ENCODE peak calls at places on chromosome 6, in eight cellular contexts. F, H, K, Q, V, J, U and O are unnamed samples.

GRCh38 chr6:135114355-135115145 is 59.9 kb upstream of the HBS1L start:
- DNase-seq in F (no peak), H (no peak), K (no peak), Q (no peak), V (no peak), J (no peak), U (no peak), O (no peak)

GRCh38 chr6:128303870-128304269 is 216.5 kb downstream of the PTPRK start:
- DNase-seq in F (no peak), H (no peak), K (no peak), Q (peak), V (peak), J (no peak), U (no peak), O (no peak)

GRCh38 chr6:166862287-166862977 is 93.9 kb downstream of the RNASET2 start:
- DNase-seq in F (no peak), H (no peak), K (no peak), Q (no peak), V (no peak), J (peak), U (no peak), O (no peak)

GRCh38 chr6:2827112-2827511 is 14.6 kb downstream of the SERPINB1 start:
- DNase-seq in F (no peak), H (no peak), K (no peak), Q (no peak), V (no peak), J (no peak), U (no peak), O (no peak)

GRCh38 chr6:90811596-90812226 is 224.8 kb upstream of the MAP3K7 start:
- DNase-seq in F (no peak), H (no peak), K (no peak), Q (no peak), V (no peak), J (no peak), U (no peak), O (no peak)

GRCh38 chr6:140079328-140079727 is 704.9 kb upstream of the CITED2 start:
- DNase-seq in F (peak), H (peak), K (no peak), Q (peak), V (peak), J (no peak), U (no peak), O (no peak)

GRCh38 chr6:165807249-165807951 is 144.4 kb upstream of the PDE10A start:
- DNase-seq in F (no peak), H (no peak), K (no peak), Q (peak), V (no peak), J (no peak), U (no peak), O (no peak)

GRCh38 chr6:92647630-92648029 is 771.7 kb downstream of the EPHA7 start:
- DNase-seq in F (no peak), H (no peak), K (no peak), Q (no peak), V (no peak), J (no peak), U (no peak), O (no peak)

GRCh38 chr6:169623343-169623742 is 78.5 kb downstream of the WDR27 start:
- DNase-seq in F (no peak), H (no peak), K (no peak), Q (no peak), V (no peak), J (no peak), U (no peak), O (no peak)

GRCh38 chr6:42138190-42138589 is 4.2 kb downstream of the C6orf132 start:
- DNase-seq in F (no peak), H (no peak), K (no peak), Q (no peak), V (no peak), J (no peak), U (no peak), O (no peak)

GRCh38 chr6:80520195-80520594 is 413.7 kb downstream of the BCKDHB start:
- DNase-seq in F (peak), H (no peak), K (no peak), Q (peak), V (peak), J (no peak), U (no peak), O (no peak)

GRCh38 chr6:111870751-111871064 is 2.5 kb downstream of the FYN start:
- DNase-seq in F (no peak), H (no peak), K (no peak), Q (no peak), V (no peak), J (no peak), U (no peak), O (no peak)

GRCh38 chr6:160804639-160805038 is 102.6 kb downstream of the PLG start:
- DNase-seq in F (no peak), H (no peak), K (no peak), Q (no peak), V (no peak), J (no peak), U (no peak), O (no peak)

GRCh38 chr6:7703148-7703680 is 22.7 kb upstream of the BMP6 start:
- DNase-seq in F (no peak), H (no peak), K (no peak), Q (no peak), V (no peak), J (no peak), U (no peak), O (no peak)

GRCh38 chr6:122129313-122130025 is 270.0 kb upstream of the HSF2 start:
- DNase-seq in F (no peak), H (no peak), K (no peak), Q (peak), V (no peak), J (no peak), U (no peak), O (no peak)

GRCh38 chr6:6678185-6678671 is 89.7 kb downstream of the LY86 start:
- DNase-seq in F (peak), H (peak), K (no peak), Q (peak), V (peak), J (no peak), U (no peak), O (no peak)

GRCh38 chr6:37587776-37588744 is 88.4 kb upstream of the CCDC167 start:
- DNase-seq in F (no peak), H (no peak), K (no peak), Q (no peak), V (no peak), J (no peak), U (no peak), O (no peak)

GRCh38 chr6:3283641-3284435 is 25.1 kb downstream of the PSMG4 start:
- DNase-seq in F (no peak), H (no peak), K (no peak), Q (no peak), V (no peak), J (no peak), U (no peak), O (peak)

GRCh38 chr6:166474721-166475565 is 92.2 kb upstream of the MPC1 start:
- DNase-seq in F (peak), H (no peak), K (no peak), Q (peak), V (peak), J (no peak), U (no peak), O (no peak)

GRCh38 chr6:107665386-107665785 is 158.7 kb downstream of the SCML4 start:
- DNase-seq in F (peak), H (peak), K (no peak), Q (peak), V (peak), J (no peak), U (no peak), O (no peak)

GRCh38 chr6:112033824-112034223 is 20.1 kb upstream of the CCN6 start:
- DNase-seq in F (no peak), H (no peak), K (no peak), Q (no peak), V (no peak), J (no peak), U (no peak), O (no peak)

GRCh38 chr6:54010340-54011276 is 100.6 kb upstream of the MLIP start:
- DNase-seq in F (no peak), H (no peak), K (no peak), Q (peak), V (peak), J (no peak), U (peak), O (no peak)

GRCh38 chr6:108616973-108617372 is 56.3 kb downstream of the FOXO3 start:
- DNase-seq in F (peak), H (no peak), K (no peak), Q (peak), V (peak), J (no peak), U (no peak), O (peak)

GRCh38 chr6:140462495-140463311 is 1088.3 kb upstream of the CITED2 start:
- DNase-seq in F (peak), H (peak), K (no peak), Q (peak), V (peak), J (no peak), U (no peak), O (peak)

GRCh38 chr6:163098827-163099469 is 315.6 kb upstream of the QKI start:
- DNase-seq in F (no peak), H (no peak), K (no peak), Q (peak), V (no peak), J (no peak), U (no peak), O (no peak)

GRCh38 chr6:4446982-4447381 is 311.6 kb upstream of the ECI2 start:
- DNase-seq in F (peak), H (no peak), K (no peak), Q (peak), V (peak), J (no peak), U (peak), O (no peak)

GRCh38 chr6:27592107-27592480 is 119.2 kb upstream of the ZNF184 start:
- DNase-seq in F (peak), H (no peak), K (no peak), Q (peak), V (no peak), J (no peak), U (no peak), O (no peak)

GRCh38 chr6:27593200-27593818 is 120.4 kb upstream of the ZNF184 start:
- DNase-seq in F (no peak), H (no peak), K (no peak), Q (no peak), V (no peak), J (peak), U (no peak), O (no peak)

GRCh38 chr6:27592481-27593199 is 119.7 kb upstream of the ZNF184 start:
- DNase-seq in F (peak), H (peak), K (no peak), Q (peak), V (peak), J (peak), U (peak), O (peak)

GRCh38 chr6:27593861-27594260 is 121.0 kb upstream of the ZNF184 start:
- DNase-seq in F (no peak), H (no peak), K (no peak), Q (no peak), V (no peak), J (no peak), U (no peak), O (no peak)

DNA sequence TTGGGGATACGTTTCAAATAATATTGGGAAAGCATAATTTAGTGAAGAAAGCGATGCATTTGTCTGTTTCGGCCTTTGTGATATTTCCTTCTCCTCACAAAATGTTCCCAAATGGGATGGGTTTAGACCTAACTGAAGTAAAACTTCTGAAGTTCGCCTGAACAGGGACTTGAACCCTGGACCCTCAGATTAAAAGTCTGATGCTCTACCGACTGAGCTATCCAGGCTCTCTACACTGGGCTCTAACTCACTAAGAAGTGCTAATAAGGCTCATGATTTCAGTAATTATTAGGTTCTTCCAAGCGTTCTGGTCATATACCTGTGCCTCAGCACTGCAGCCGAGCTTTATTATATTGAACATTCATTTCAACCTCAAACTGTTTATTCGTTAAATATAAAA is 118.8 kb upstream of the ZNF184 start:
- DNase-seq in F (peak), H (peak), K (no peak), Q (peak), V (no peak), J (no peak), U (no peak), O (no peak)
- H3K4me3 ChIP-seq in F (peak), H (peak), K (no peak), Q (peak), V (no peak), J (no peak), U (no peak), O (peak)

DNA sequence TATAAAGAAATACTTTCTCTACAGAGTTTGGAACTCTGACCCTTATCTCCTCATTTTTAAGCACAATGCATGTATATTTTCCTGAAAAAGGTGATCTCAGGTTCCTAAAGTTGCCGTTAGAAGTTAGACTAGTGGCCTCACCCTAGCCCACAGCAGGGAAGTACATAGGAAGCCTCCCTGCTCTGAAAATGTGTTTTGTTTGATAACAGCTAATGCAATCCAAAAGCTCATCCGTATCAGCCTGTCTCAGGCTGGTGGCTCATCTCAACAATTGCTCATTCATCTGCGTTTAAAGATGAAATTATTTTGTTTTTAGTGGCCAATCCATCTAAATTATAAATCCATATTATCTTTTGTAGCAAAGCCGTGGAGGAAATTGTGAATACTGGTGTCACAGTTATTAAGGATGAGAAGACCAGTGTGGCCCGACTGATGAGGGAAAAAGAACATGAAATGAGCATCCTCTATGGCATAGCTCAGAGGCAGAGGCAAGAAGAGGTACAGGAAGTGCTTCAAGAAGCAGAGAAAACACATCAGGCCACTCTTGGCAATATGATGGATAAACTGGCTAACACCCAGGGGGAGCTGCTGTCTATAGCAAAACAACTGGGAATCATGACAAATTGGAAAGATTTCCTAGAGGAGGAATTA is 20.1 kb downstream of the C6orf163 start:
- DNase-seq in F (no peak), H (no peak), K (no peak), Q (no peak), V (no peak), J (no peak), U (no peak), O (no peak)
- H3K4me3 ChIP-seq in F (no peak), H (no peak), K (no peak), Q (no peak), V (no peak), J (no peak), U (no peak), O (no peak)

GRCh38 chr6:161890959-161891358 is 617.1 kb upstream of the AGPAT4 start:
- DNase-seq in F (no peak), H (no peak), K (no peak), Q (no peak), V (no peak), J (no peak), U (no peak), O (no peak)
- H3K4me3 ChIP-seq in F (no peak), H (no peak), K (no peak), Q (no peak), V (no peak), J (no peak), U (no peak), O (no peak)

DNA sequence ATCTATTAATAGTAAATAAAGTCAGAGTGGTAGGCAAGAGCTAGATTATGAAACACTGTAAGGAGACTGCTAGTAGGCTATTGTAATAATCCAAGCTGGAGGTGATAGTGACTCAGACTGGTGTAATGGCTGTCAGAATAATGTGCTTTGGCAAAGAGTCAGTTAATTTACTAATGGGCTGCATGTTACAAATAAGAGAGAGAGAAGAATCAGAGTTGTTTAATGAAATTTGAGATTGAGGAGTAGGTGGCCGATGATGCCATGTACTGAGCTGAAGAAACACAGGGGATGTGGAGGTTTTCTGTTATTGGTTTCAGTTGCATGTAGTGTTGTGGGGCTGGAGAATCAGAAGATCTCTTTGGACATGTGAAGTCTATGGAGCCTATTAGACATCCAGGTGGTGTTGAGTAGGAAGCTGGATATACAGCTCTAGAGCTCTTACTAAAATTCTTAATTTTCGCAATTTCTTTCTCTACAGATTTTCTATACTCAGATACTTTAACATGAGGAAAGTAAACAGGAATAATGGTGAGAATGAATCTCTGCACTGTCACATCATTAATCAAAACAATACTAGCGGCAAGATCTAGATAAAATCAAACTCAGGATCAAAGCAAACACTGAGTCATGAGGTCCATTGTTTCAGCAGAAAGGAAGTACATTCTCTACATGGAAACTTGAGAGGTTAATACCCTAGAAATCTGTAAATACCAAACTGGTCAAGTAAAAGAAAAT is 167.7 kb downstream of the SIM1 start:
- DNase-seq in F (peak), H (peak), K (no peak), Q (peak), V (peak), J (no peak), U (no peak), O (peak)
- H3K4me3 ChIP-seq in F (no peak), H (peak), K (no peak), Q (no peak), V (no peak), J (no peak), U (no peak), O (no peak)

GRCh38 chr6:63859520-63859919 is 223.9 kb downstream of the PHF3 start:
- DNase-seq in F (no peak), H (no peak), K (no peak), Q (no peak), V (no peak), J (no peak), U (no peak), O (no peak)
- H3K4me3 ChIP-seq in F (no peak), H (no peak), K (no peak), Q (no peak), V (no peak), J (no peak), U (no peak), O (no peak)

GRCh38 chr6:168361766-168362165 is 42.2 kb upstream of the DACT2 start:
- DNase-seq in F (no peak), H (no peak), K (no peak), Q (no peak), V (no peak), J (no peak), U (no peak), O (no peak)

GRCh38 chr6:168355716-168356522 is 36.3 kb upstream of the DACT2 start:
- DNase-seq in F (peak), H (no peak), K (no peak), Q (peak), V (peak), J (no peak), U (no peak), O (no peak)

GRCh38 chr6:168363302-168363701 is 43.7 kb upstream of the DACT2 start:
- DNase-seq in F (no peak), H (no peak), K (no peak), Q (no peak), V (no peak), J (no peak), U (no peak), O (no peak)

GRCh38 chr6:168362276-168362990 is 42.9 kb upstream of the DACT2 start:
- DNase-seq in F (no peak), H (no peak), K (no peak), Q (no peak), V (no peak), J (no peak), U (no peak), O (no peak)

DNA sequence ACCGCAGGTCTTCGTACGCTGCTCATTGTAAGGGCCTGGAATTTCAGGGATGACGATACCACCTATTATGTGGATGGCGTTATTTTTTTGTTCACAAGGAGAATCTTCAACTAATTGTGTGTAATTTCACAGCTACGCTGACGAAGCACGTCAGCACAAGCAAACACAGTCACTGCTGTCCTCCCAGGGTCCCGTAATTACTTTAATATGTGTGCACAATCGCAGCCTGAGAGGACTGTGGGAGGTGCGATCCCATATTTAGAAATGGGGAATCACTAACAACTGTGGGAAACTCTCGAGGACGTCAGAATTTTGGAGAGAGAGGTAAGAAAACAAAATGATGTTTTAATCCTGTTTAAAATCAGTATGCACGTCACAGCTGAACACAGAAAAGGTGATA is 40.2 kb upstream of the DACT2 start:
- DNase-seq in F (no peak), H (no peak), K (no peak), Q (no peak), V (no peak), J (no peak), U (no peak), O (no peak)
- H3K4me3 ChIP-seq in F (no peak), H (no peak), K (no peak), Q (no peak), V (no peak), J (no peak), U (no peak), O (no peak)